ENCODE peak calls at places on chromosome 19, in nine cellular contexts. W is psoas muscle, S is choroid plexus epithelial cell, T is heart right ventricle, C is adrenal gland, R is cardiac muscle cell, M is fibroblast of pulmonary artery, V is AG04450, H is fibroblast of lung. I is an unnamed sample.

GRCh38 chr19:16849168-16849567 is 20.0 kb downstream of the SIN3B start:
- DNase-seq in T (no peak), C (no peak), M (no peak), H (peak), S (peak), V (no peak), R (no peak), W (no peak), I (peak)

GRCh38 chr19:50817941-50818858 is 5.4 kb downstream of the KLK1 start:
- DNase-seq in W (peak), R (peak), S (peak), T (peak), M (peak), H (no peak), V (no peak), C (peak), I (peak)

GRCh38 chr19:14786421-14786851 is 8.1 kb upstream of the ADGRE2 start:
- DNase-seq in V (no peak), M (peak), W (peak), T (no peak), R (peak), C (peak), H (peak), S (peak), I (peak)

GRCh38 chr19:43524922-43525835 is 1.8 kb downstream of the ETHE1 start:
- DNase-seq in M (peak), H (peak), C (peak), S (peak), T (peak), R (peak), W (no peak), V (no peak), I (no peak)

GRCh38 chr19:46489445-46490272 is 6.0 kb downstream of the PNMA8B start:
- DNase-seq in W (peak), M (peak), V (no peak), C (peak), T (peak), S (peak), H (peak), R (peak), I (peak)

GRCh38 chr19:17479325-17479791 is 9.0 kb downstream of the SLC27A1 start:
- DNase-seq in T (no peak), R (peak), W (no peak), S (peak), H (peak), M (peak), C (no peak), V (no peak), I (peak)

GRCh38 chr19:33241530-33242101 is 16.0 kb upstream of the SLC7A10 start:
- DNase-seq in M (no peak), T (peak), C (no peak), R (no peak), S (peak), W (peak), H (no peak), V (no peak), I (no peak)

GRCh38 chr19:7492142-7493055 is 3.6 kb upstream of the PEX11G start:
- DNase-seq in M (peak), V (no peak), C (no peak), T (no peak), R (peak), S (peak), W (no peak), H (no peak), I (peak)

GRCh38 chr19:37362733-37363132 is 8.2 kb upstream of the ZNF527 start:
- DNase-seq in W (no peak), S (peak), C (no peak), R (peak), M (peak), T (no peak), H (no peak), V (no peak), I (no peak)
- TF ChIP-seq CTCF in W (no peak), S (peak), C (no peak), R (peak), M (peak), T (no peak), H (no peak), V (no peak), I (no peak)

GRCh38 chr19:23802290-23802689 is 43.6 kb upstream of the ZNF681 start:
- DNase-seq in C (peak), T (no peak), M (no peak), V (no peak), S (peak), H (no peak), R (no peak), W (no peak), I (no peak)
- H3K4me3 ChIP-seq in C (no peak), T (no peak), M (no peak), V (no peak), S (no peak), H (no peak), R (no peak), W (no peak), I (no peak)

GRCh38 chr19:19426799-19427198 is 21.3 kb downstream of the GATAD2A start:
- DNase-seq in W (no peak), V (no peak), S (no peak), C (no peak), M (no peak), T (no peak), H (no peak), R (no peak), I (no peak)

GRCh38 chr19:19425170-19425875 is 19.8 kb downstream of the GATAD2A start:
- DNase-seq in C (no peak), R (no peak), V (no peak), W (no peak), S (no peak), H (no peak), T (no peak), M (no peak), I (no peak)

GRCh38 chr19:19427935-19428334 is 22.5 kb downstream of the GATAD2A start:
- DNase-seq in S (no peak), C (no peak), M (no peak), V (no peak), W (no peak), T (no peak), R (no peak), H (no peak), I (no peak)

GRCh38 chr19:19427302-19427701 is 21.8 kb downstream of the GATAD2A start:
- DNase-seq in C (no peak), S (no peak), M (no peak), V (no peak), H (no peak), W (no peak), R (no peak), T (no peak), I (no peak)

DNA sequence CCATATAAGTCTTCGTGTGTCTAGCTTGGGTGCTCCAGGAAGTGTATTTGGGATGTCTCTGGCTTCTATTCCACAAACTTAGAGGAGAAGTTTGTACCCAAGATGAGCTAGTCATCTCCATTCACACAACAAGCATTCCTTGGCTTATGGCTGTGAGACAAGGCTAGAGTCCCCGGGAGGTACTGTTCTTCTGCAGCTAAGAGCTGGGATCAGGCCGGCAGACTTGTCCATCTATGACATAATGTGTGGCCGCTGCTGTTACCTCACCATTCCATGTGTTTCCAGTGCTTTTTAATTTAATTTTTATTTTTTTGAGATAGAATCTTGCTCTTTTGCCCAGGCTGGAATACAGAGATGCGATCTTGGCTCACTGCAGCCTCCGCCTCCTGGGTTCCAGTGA is 20.7 kb downstream of the GATAD2A start:
- DNase-seq in W (no peak), H (no peak), M (no peak), T (no peak), R (no peak), S (no peak), C (no peak), V (no peak), I (no peak)
- TF ChIP-seq CTCF in W (no peak), H (no peak), M (no peak), T (no peak), R (no peak), S (no peak), C (no peak), V (no peak), I (no peak)

DNA sequence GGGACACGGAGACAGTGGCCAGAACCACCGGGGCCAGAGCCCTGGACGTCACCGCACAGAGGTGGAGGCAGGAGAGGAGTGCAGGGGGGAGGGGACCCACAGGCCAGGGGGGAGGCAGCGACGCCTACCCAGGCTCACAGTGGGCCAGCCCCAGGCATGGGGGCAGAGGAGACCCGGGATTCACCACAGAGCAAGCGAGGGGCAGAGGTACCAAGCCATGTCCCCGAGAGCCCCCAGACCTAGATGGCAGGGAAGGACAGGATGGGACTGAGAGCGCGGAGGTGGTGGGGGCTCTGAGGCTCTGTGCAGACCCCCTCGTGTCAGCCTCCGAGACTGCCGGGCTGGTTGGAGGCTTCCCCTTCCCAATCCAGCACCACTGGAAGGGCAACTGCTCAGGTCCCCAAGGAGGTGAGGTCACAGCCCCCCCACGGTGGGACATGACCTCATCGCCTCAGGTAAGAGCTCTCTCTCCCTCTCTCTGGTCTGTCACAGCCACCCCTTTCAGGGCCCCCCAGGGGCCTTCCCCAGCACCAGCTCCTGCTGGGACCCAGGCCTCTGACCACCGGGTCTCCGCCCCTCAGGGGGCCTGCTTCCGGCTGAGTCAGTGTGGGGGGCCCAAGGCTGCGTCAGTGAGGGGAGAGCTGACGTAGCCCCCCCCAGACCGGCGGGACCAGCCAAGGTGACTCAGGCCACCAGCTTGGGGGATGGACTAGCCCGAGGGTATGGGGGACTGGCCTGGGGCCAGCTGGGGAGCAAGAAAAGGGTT is 2.2 kb upstream of the IL11 start:
- DNase-seq in C (no peak), T (no peak), R (peak), H (no peak), M (peak), W (no peak), S (no peak), V (no peak), I (peak)
- H3K4me3 ChIP-seq in C (no peak), T (no peak), R (no peak), H (no peak), M (no peak), W (no peak), S (no peak), V (no peak), I (no peak)

GRCh38 chr19:12731337-12731736 is 3.1 kb downstream of the TRIR start:
- DNase-seq in H (no peak), C (no peak), S (no peak), T (no peak), R (no peak), W (no peak), V (no peak), M (no peak), I (no peak)

GRCh38 chr19:12736854-12737665 is at the start of gene GET3:
- DNase-seq in T (peak), M (peak), H (peak), C (peak), R (peak), S (peak), V (peak), W (peak), I (peak)

GRCh38 chr19:12733907-12734214 is 623 bp downstream of the TRIR start:
- DNase-seq in V (no peak), H (no peak), C (peak), T (no peak), M (no peak), W (no peak), S (no peak), R (no peak), I (no peak)

GRCh38 chr19:12730054-12730453 is 4.4 kb downstream of the TRIR start:
- DNase-seq in S (no peak), T (no peak), V (no peak), C (no peak), R (no peak), H (no peak), W (no peak), M (no peak), I (no peak)

DNA sequence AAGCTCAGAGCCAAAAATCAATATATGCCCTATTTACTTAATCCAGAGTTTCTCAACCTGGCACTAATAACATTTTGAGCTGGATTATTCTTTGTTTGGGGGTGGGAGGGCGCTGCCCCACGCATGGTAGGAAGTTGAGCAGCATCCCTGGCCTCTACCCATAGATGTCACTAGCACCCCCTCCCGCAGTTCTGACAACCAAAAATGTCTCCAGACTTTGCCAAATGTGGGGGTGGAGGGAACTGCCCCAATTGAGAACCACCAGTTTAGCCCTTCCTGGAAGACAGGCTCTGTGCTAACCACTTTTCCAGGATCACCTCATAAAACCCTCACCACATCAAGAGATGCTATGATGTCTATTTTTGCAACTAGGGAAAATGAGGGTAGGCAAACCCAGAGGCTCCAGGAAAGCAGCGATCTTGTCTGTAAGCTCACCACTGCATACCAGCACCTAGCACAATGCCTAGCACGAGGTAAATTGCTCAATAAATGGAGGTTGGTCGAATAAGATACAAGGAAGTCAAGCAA is 1.1 kb downstream of the TRIR start:
- DNase-seq in R (peak), W (no peak), M (peak), V (no peak), C (peak), T (no peak), H (peak), S (peak), I (peak)
- TF ChIP-seq CTCF in R (peak), W (no peak), M (peak), V (peak), C (no peak), T (peak), H (peak), S (peak), I (peak)